ENCODE peak calls at places on chromosomes 1 and 21, in eight cellular contexts. One of them, this sample, is unnamed.

GRCh38 chr1:85553416-85553815 is 27.1 kb upstream of the CCN1 start:
- DNase-seq in CD4-positive, alpha-beta T cell: no peak
- DNase-seq in fibroblast of lung: no peak
- DNase-seq in activated naive CD4-positive, alpha-beta T cell treated with Interleukin-2 at 50 U/mL for 16 hours: no peak
- DNase-seq in heart left ventricle: no peak
- DNase-seq in EH: peak
- DNase-seq in iris pigment epithelial cell: no peak
- DNase-seq in T-helper 17 cell: no peak
- DNase-seq in this sample: no peak

GRCh38 chr1:12275370-12275769 is 45.5 kb downstream of the VPS13D start:
- DNase-seq in CD4-positive, alpha-beta T cell: peak
- DNase-seq in fibroblast of lung: no peak
- DNase-seq in activated naive CD4-positive, alpha-beta T cell treated with Interleukin-2 at 50 U/mL for 16 hours: peak
- DNase-seq in heart left ventricle: no peak
- DNase-seq in EH: peak
- DNase-seq in iris pigment epithelial cell: peak
- DNase-seq in T-helper 17 cell: no peak
- DNase-seq in this sample: no peak

GRCh38 chr1:155932085-155932484 is 2.1 kb downstream of the KHDC4 start:
- DNase-seq in CD4-positive, alpha-beta T cell: no peak
- DNase-seq in fibroblast of lung: no peak
- DNase-seq in activated naive CD4-positive, alpha-beta T cell treated with Interleukin-2 at 50 U/mL for 16 hours: no peak
- DNase-seq in heart left ventricle: no peak
- DNase-seq in EH: no peak
- DNase-seq in iris pigment epithelial cell: no peak
- DNase-seq in T-helper 17 cell: no peak
- DNase-seq in this sample: no peak

GRCh38 chr21:38766987-38767722 is 38.6 kb upstream of the ETS2 start:
- DNase-seq in CD4-positive, alpha-beta T cell: peak
- DNase-seq in fibroblast of lung: no peak
- DNase-seq in activated naive CD4-positive, alpha-beta T cell treated with Interleukin-2 at 50 U/mL for 16 hours: peak
- DNase-seq in heart left ventricle: no peak
- DNase-seq in EH: no peak
- DNase-seq in iris pigment epithelial cell: no peak
- DNase-seq in T-helper 17 cell: no peak
- DNase-seq in this sample: no peak

GRCh38 chr1:145999321-146000024 is 3.1 kb upstream of the TXNIP start:
- DNase-seq in CD4-positive, alpha-beta T cell: peak
- DNase-seq in fibroblast of lung: no peak
- DNase-seq in activated naive CD4-positive, alpha-beta T cell treated with Interleukin-2 at 50 U/mL for 16 hours: no peak
- DNase-seq in heart left ventricle: no peak
- DNase-seq in EH: no peak
- DNase-seq in iris pigment epithelial cell: no peak
- DNase-seq in T-helper 17 cell: no peak
- DNase-seq in this sample: no peak

GRCh38 chr1:183570451-183570850 is 19.8 kb downstream of the NCF2 start:
- DNase-seq in CD4-positive, alpha-beta T cell: no peak
- DNase-seq in fibroblast of lung: no peak
- DNase-seq in activated naive CD4-positive, alpha-beta T cell treated with Interleukin-2 at 50 U/mL for 16 hours: no peak
- DNase-seq in heart left ventricle: no peak
- DNase-seq in EH: no peak
- DNase-seq in iris pigment epithelial cell: no peak
- DNase-seq in T-helper 17 cell: no peak
- DNase-seq in this sample: no peak

GRCh38 chr1:115828101-115829022 is 12.6 kb downstream of the NHLH2 start:
- DNase-seq in CD4-positive, alpha-beta T cell: no peak
- DNase-seq in fibroblast of lung: no peak
- DNase-seq in activated naive CD4-positive, alpha-beta T cell treated with Interleukin-2 at 50 U/mL for 16 hours: no peak
- DNase-seq in heart left ventricle: no peak
- DNase-seq in EH: peak
- DNase-seq in iris pigment epithelial cell: peak
- DNase-seq in T-helper 17 cell: no peak
- DNase-seq in this sample: no peak

GRCh38 chr1:85708826-85709222 is 591 bp upstream of the ZNHIT6 start:
- DNase-seq in CD4-positive, alpha-beta T cell: no peak
- DNase-seq in fibroblast of lung: no peak
- DNase-seq in activated naive CD4-positive, alpha-beta T cell treated with Interleukin-2 at 50 U/mL for 16 hours: no peak
- DNase-seq in heart left ventricle: no peak
- DNase-seq in EH: no peak
- DNase-seq in iris pigment epithelial cell: no peak
- DNase-seq in T-helper 17 cell: no peak
- DNase-seq in this sample: no peak

GRCh38 chr1:107548276-107548675 is 407.4 kb downstream of the NTNG1 start:
- DNase-seq in CD4-positive, alpha-beta T cell: no peak
- DNase-seq in fibroblast of lung: peak
- DNase-seq in activated naive CD4-positive, alpha-beta T cell treated with Interleukin-2 at 50 U/mL for 16 hours: no peak
- DNase-seq in heart left ventricle: no peak
- DNase-seq in EH: no peak
- DNase-seq in iris pigment epithelial cell: no peak
- DNase-seq in T-helper 17 cell: no peak
- DNase-seq in this sample: no peak

GRCh38 chr1:46613661-46614603 is 2.7 kb downstream of the MOB3C start:
- DNase-seq in CD4-positive, alpha-beta T cell: peak
- DNase-seq in fibroblast of lung: peak
- DNase-seq in activated naive CD4-positive, alpha-beta T cell treated with Interleukin-2 at 50 U/mL for 16 hours: peak
- DNase-seq in heart left ventricle: peak
- DNase-seq in EH: peak
- DNase-seq in iris pigment epithelial cell: peak
- DNase-seq in T-helper 17 cell: no peak
- DNase-seq in this sample: peak

GRCh38 chr21:42939581-42940413 is 14.4 kb upstream of the ERVH48-1 start:
- DNase-seq in CD4-positive, alpha-beta T cell: no peak
- DNase-seq in fibroblast of lung: peak
- DNase-seq in activated naive CD4-positive, alpha-beta T cell treated with Interleukin-2 at 50 U/mL for 16 hours: no peak
- DNase-seq in heart left ventricle: peak
- DNase-seq in EH: peak
- DNase-seq in iris pigment epithelial cell: peak
- DNase-seq in T-helper 17 cell: no peak
- DNase-seq in this sample: peak

GRCh38 chr1:204266504-204267034 is 52.8 kb upstream of the GOLT1A start:
- DNase-seq in CD4-positive, alpha-beta T cell: no peak
- DNase-seq in fibroblast of lung: no peak
- DNase-seq in activated naive CD4-positive, alpha-beta T cell treated with Interleukin-2 at 50 U/mL for 16 hours: no peak
- DNase-seq in heart left ventricle: no peak
- DNase-seq in EH: no peak
- DNase-seq in iris pigment epithelial cell: no peak
- DNase-seq in T-helper 17 cell: no peak
- DNase-seq in this sample: no peak

GRCh38 chr1:44808938-44809917 is 905 bp downstream of the BTBD19 start:
- DNase-seq in CD4-positive, alpha-beta T cell: peak
- DNase-seq in fibroblast of lung: peak
- DNase-seq in activated naive CD4-positive, alpha-beta T cell treated with Interleukin-2 at 50 U/mL for 16 hours: peak
- DNase-seq in heart left ventricle: peak
- DNase-seq in EH: peak
- DNase-seq in iris pigment epithelial cell: peak
- DNase-seq in T-helper 17 cell: peak
- DNase-seq in this sample: peak

GRCh38 chr1:23436520-23437354 is 12.2 kb upstream of the TCEA3 start:
- DNase-seq in CD4-positive, alpha-beta T cell: no peak
- DNase-seq in fibroblast of lung: no peak
- DNase-seq in activated naive CD4-positive, alpha-beta T cell treated with Interleukin-2 at 50 U/mL for 16 hours: peak
- DNase-seq in heart left ventricle: no peak
- DNase-seq in EH: no peak
- DNase-seq in iris pigment epithelial cell: no peak
- DNase-seq in T-helper 17 cell: no peak
- DNase-seq in this sample: no peak

GRCh38 chr1:8858888-8859706 is 19.4 kb downstream of the ENO1 start:
- DNase-seq in CD4-positive, alpha-beta T cell: peak
- DNase-seq in fibroblast of lung: peak
- DNase-seq in activated naive CD4-positive, alpha-beta T cell treated with Interleukin-2 at 50 U/mL for 16 hours: peak
- DNase-seq in heart left ventricle: no peak
- DNase-seq in EH: peak
- DNase-seq in iris pigment epithelial cell: peak
- DNase-seq in T-helper 17 cell: no peak
- DNase-seq in this sample: peak

GRCh38 chr1:101781437-101781836 is 215.3 kb downstream of the OLFM3 start:
- DNase-seq in CD4-positive, alpha-beta T cell: no peak
- DNase-seq in fibroblast of lung: peak
- DNase-seq in activated naive CD4-positive, alpha-beta T cell treated with Interleukin-2 at 50 U/mL for 16 hours: no peak
- DNase-seq in heart left ventricle: no peak
- DNase-seq in EH: no peak
- DNase-seq in iris pigment epithelial cell: peak
- DNase-seq in T-helper 17 cell: no peak
- DNase-seq in this sample: no peak

GRCh38 chr1:240801445-240801844 is 189.5 kb upstream of the GREM2 start:
- DNase-seq in CD4-positive, alpha-beta T cell: no peak
- DNase-seq in fibroblast of lung: no peak
- DNase-seq in activated naive CD4-positive, alpha-beta T cell treated with Interleukin-2 at 50 U/mL for 16 hours: no peak
- DNase-seq in heart left ventricle: no peak
- DNase-seq in EH: peak
- DNase-seq in iris pigment epithelial cell: peak
- DNase-seq in T-helper 17 cell: no peak
- DNase-seq in this sample: no peak

GRCh38 chr1:38567401-38567800 is 292.2 kb downstream of the RRAGC start:
- DNase-seq in CD4-positive, alpha-beta T cell: no peak
- DNase-seq in fibroblast of lung: no peak
- DNase-seq in activated naive CD4-positive, alpha-beta T cell treated with Interleukin-2 at 50 U/mL for 16 hours: no peak
- DNase-seq in heart left ventricle: no peak
- DNase-seq in EH: no peak
- DNase-seq in iris pigment epithelial cell: no peak
- DNase-seq in T-helper 17 cell: no peak
- DNase-seq in this sample: no peak

GRCh38 chr1:22586356-22587130 is 23.3 kb downstream of the EPHA8 start:
- DNase-seq in CD4-positive, alpha-beta T cell: no peak
- DNase-seq in fibroblast of lung: no peak
- DNase-seq in activated naive CD4-positive, alpha-beta T cell treated with Interleukin-2 at 50 U/mL for 16 hours: no peak
- DNase-seq in heart left ventricle: no peak
- DNase-seq in EH: no peak
- DNase-seq in iris pigment epithelial cell: no peak
- DNase-seq in T-helper 17 cell: no peak
- DNase-seq in this sample: no peak

GRCh38 chr1:155126494-155127104 is 1.1 kb upstream of the EFNA1 start:
- DNase-seq in CD4-positive, alpha-beta T cell: no peak
- DNase-seq in fibroblast of lung: peak
- DNase-seq in activated naive CD4-positive, alpha-beta T cell treated with Interleukin-2 at 50 U/mL for 16 hours: peak
- DNase-seq in heart left ventricle: peak
- DNase-seq in EH: peak
- DNase-seq in iris pigment epithelial cell: peak
- DNase-seq in T-helper 17 cell: no peak
- DNase-seq in this sample: no peak

GRCh38 chr1:66402194-66402593 is 131.8 kb upstream of the SGIP1 start:
- DNase-seq in CD4-positive, alpha-beta T cell: no peak
- DNase-seq in fibroblast of lung: no peak
- DNase-seq in activated naive CD4-positive, alpha-beta T cell treated with Interleukin-2 at 50 U/mL for 16 hours: no peak
- DNase-seq in heart left ventricle: peak
- DNase-seq in EH: no peak
- DNase-seq in iris pigment epithelial cell: no peak
- DNase-seq in T-helper 17 cell: no peak
- DNase-seq in this sample: no peak

GRCh38 chr1:185073725-185074124 is 28.4 kb downstream of the RNF2 start:
- DNase-seq in CD4-positive, alpha-beta T cell: no peak
- DNase-seq in fibroblast of lung: peak
- DNase-seq in activated naive CD4-positive, alpha-beta T cell treated with Interleukin-2 at 50 U/mL for 16 hours: no peak
- DNase-seq in heart left ventricle: no peak
- DNase-seq in EH: no peak
- DNase-seq in iris pigment epithelial cell: peak
- DNase-seq in T-helper 17 cell: no peak
- DNase-seq in this sample: no peak

GRCh38 chr1:234479310-234479559 is 256 bp upstream of the TARBP1 start:
- DNase-seq in CD4-positive, alpha-beta T cell: no peak
- DNase-seq in fibroblast of lung: no peak
- DNase-seq in activated naive CD4-positive, alpha-beta T cell treated with Interleukin-2 at 50 U/mL for 16 hours: no peak
- DNase-seq in heart left ventricle: no peak
- DNase-seq in EH: no peak
- DNase-seq in iris pigment epithelial cell: no peak
- DNase-seq in T-helper 17 cell: no peak
- DNase-seq in this sample: no peak

GRCh38 chr1:17635811-17636210 is 96.3 kb downstream of the ARHGEF10L start:
- DNase-seq in CD4-positive, alpha-beta T cell: no peak
- DNase-seq in fibroblast of lung: no peak
- DNase-seq in activated naive CD4-positive, alpha-beta T cell treated with Interleukin-2 at 50 U/mL for 16 hours: no peak
- DNase-seq in heart left ventricle: peak
- DNase-seq in EH: no peak
- DNase-seq in iris pigment epithelial cell: no peak
- DNase-seq in T-helper 17 cell: no peak
- DNase-seq in this sample: no peak

GRCh38 chr1:112803906-112804762 is 89.0 kb upstream of the PPM1J start:
- DNase-seq in CD4-positive, alpha-beta T cell: peak
- DNase-seq in fibroblast of lung: peak
- DNase-seq in activated naive CD4-positive, alpha-beta T cell treated with Interleukin-2 at 50 U/mL for 16 hours: peak
- DNase-seq in heart left ventricle: peak
- DNase-seq in EH: peak
- DNase-seq in iris pigment epithelial cell: peak
- DNase-seq in T-helper 17 cell: no peak
- DNase-seq in this sample: peak

GRCh38 chr1:66271216-66271903 is 262.6 kb upstream of the SGIP1 start:
- DNase-seq in CD4-positive, alpha-beta T cell: no peak
- DNase-seq in fibroblast of lung: peak
- DNase-seq in activated naive CD4-positive, alpha-beta T cell treated with Interleukin-2 at 50 U/mL for 16 hours: peak
- DNase-seq in heart left ventricle: peak
- DNase-seq in EH: peak
- DNase-seq in iris pigment epithelial cell: peak
- DNase-seq in T-helper 17 cell: no peak
- DNase-seq in this sample: peak

GRCh38 chr1:184033136-184033469 is 4.4 kb downstream of the COLGALT2 start:
- DNase-seq in CD4-positive, alpha-beta T cell: no peak
- DNase-seq in fibroblast of lung: no peak
- DNase-seq in activated naive CD4-positive, alpha-beta T cell treated with Interleukin-2 at 50 U/mL for 16 hours: no peak
- DNase-seq in heart left ventricle: no peak
- DNase-seq in EH: no peak
- DNase-seq in iris pigment epithelial cell: no peak
- DNase-seq in T-helper 17 cell: no peak
- DNase-seq in this sample: no peak

GRCh38 chr21:44897326-44898010 is 23.2 kb downstream of the ITGB2 start:
- DNase-seq in CD4-positive, alpha-beta T cell: no peak
- DNase-seq in fibroblast of lung: no peak
- DNase-seq in activated naive CD4-positive, alpha-beta T cell treated with Interleukin-2 at 50 U/mL for 16 hours: no peak
- DNase-seq in heart left ventricle: no peak
- DNase-seq in EH: no peak
- DNase-seq in iris pigment epithelial cell: no peak
- DNase-seq in T-helper 17 cell: no peak
- DNase-seq in this sample: no peak

GRCh38 chr1:206023682-206024081 is at the start of gene CTSE:
- DNase-seq in CD4-positive, alpha-beta T cell: no peak
- DNase-seq in fibroblast of lung: no peak
- DNase-seq in activated naive CD4-positive, alpha-beta T cell treated with Interleukin-2 at 50 U/mL for 16 hours: no peak
- DNase-seq in heart left ventricle: no peak
- DNase-seq in EH: no peak
- DNase-seq in iris pigment epithelial cell: no peak
- DNase-seq in T-helper 17 cell: no peak
- DNase-seq in this sample: no peak

GRCh38 chr1:68103006-68103545 is 52.6 kb upstream of the DIRAS3 start:
- DNase-seq in CD4-positive, alpha-beta T cell: no peak
- DNase-seq in fibroblast of lung: no peak
- DNase-seq in activated naive CD4-positive, alpha-beta T cell treated with Interleukin-2 at 50 U/mL for 16 hours: no peak
- DNase-seq in heart left ventricle: no peak
- DNase-seq in EH: no peak
- DNase-seq in iris pigment epithelial cell: no peak
- DNase-seq in T-helper 17 cell: no peak
- DNase-seq in this sample: no peak

GRCh38 chr1:45337630-45338320 is 2.2 kb upstream of the TOE1 start:
- DNase-seq in CD4-positive, alpha-beta T cell: no peak
- DNase-seq in fibroblast of lung: peak
- DNase-seq in activated naive CD4-positive, alpha-beta T cell treated with Interleukin-2 at 50 U/mL for 16 hours: no peak
- DNase-seq in heart left ventricle: no peak
- DNase-seq in EH: no peak
- DNase-seq in iris pigment epithelial cell: no peak
- DNase-seq in T-helper 17 cell: no peak
- DNase-seq in this sample: no peak

GRCh38 chr1:58251415-58252073 is 295.0 kb downstream of the OMA1 start:
- DNase-seq in CD4-positive, alpha-beta T cell: no peak
- DNase-seq in fibroblast of lung: no peak
- DNase-seq in activated naive CD4-positive, alpha-beta T cell treated with Interleukin-2 at 50 U/mL for 16 hours: no peak
- DNase-seq in heart left ventricle: no peak
- DNase-seq in EH: peak
- DNase-seq in iris pigment epithelial cell: peak
- DNase-seq in T-helper 17 cell: no peak
- DNase-seq in this sample: peak

GRCh38 chr1:233439721-233440120 is 112.2 kb downstream of the MAP3K21 start:
- DNase-seq in CD4-positive, alpha-beta T cell: no peak
- DNase-seq in fibroblast of lung: peak
- DNase-seq in activated naive CD4-positive, alpha-beta T cell treated with Interleukin-2 at 50 U/mL for 16 hours: no peak
- DNase-seq in heart left ventricle: no peak
- DNase-seq in EH: peak
- DNase-seq in iris pigment epithelial cell: no peak
- DNase-seq in T-helper 17 cell: no peak
- DNase-seq in this sample: no peak

GRCh38 chr1:59560807-59561450 is 253.8 kb upstream of the HOOK1 start:
- DNase-seq in CD4-positive, alpha-beta T cell: no peak
- DNase-seq in fibroblast of lung: no peak
- DNase-seq in activated naive CD4-positive, alpha-beta T cell treated with Interleukin-2 at 50 U/mL for 16 hours: no peak
- DNase-seq in heart left ventricle: no peak
- DNase-seq in EH: peak
- DNase-seq in iris pigment epithelial cell: no peak
- DNase-seq in T-helper 17 cell: no peak
- DNase-seq in this sample: no peak